ENCODE peak calls at places on chromosomes 5 and 9, in ten cellular contexts. One of them, this sample, is unnamed. For H3K36me3, the result is how much of the 10 kb centered on the place peaks cover.

GRCh38 chr5:112583166-112583565 is 154.5 kb upstream of the APC start:
- DNase-seq in astrocyte: no peak
- DNase-seq in cardiac muscle cell: no peak
- DNase-seq in CD8-positive, alpha-beta T cell: no peak
- DNase-seq in gastrocnemius medialis: no peak
- DNase-seq in endodermal cell: no peak
- DNase-seq in thyroid gland: no peak
- DNase-seq in colonic mucosa: no peak
- DNase-seq in body of pancreas: no peak
- DNase-seq in heart right ventricle: no peak
- DNase-seq in this sample: no peak

GRCh38 chr9:114522847-114523246 is 17.6 kb upstream of the WHRN start:
- DNase-seq in astrocyte: no peak
- DNase-seq in cardiac muscle cell: no peak
- DNase-seq in CD8-positive, alpha-beta T cell: no peak
- DNase-seq in gastrocnemius medialis: no peak
- DNase-seq in endodermal cell: peak
- DNase-seq in thyroid gland: no peak
- DNase-seq in colonic mucosa: no peak
- DNase-seq in body of pancreas: no peak
- DNase-seq in heart right ventricle: no peak
- DNase-seq in this sample: no peak

GRCh38 chr5:138469540-138470321 is 4.5 kb downstream of the EGR1 start:
- DNase-seq in astrocyte: peak
- DNase-seq in cardiac muscle cell: peak
- DNase-seq in CD8-positive, alpha-beta T cell: no peak
- DNase-seq in gastrocnemius medialis: no peak
- DNase-seq in endodermal cell: peak
- DNase-seq in thyroid gland: peak
- DNase-seq in colonic mucosa: no peak
- DNase-seq in body of pancreas: no peak
- DNase-seq in heart right ventricle: peak
- DNase-seq in this sample: no peak

GRCh38 chr9:21576331-21577189 is 94.4 kb upstream of the IFNE start:
- DNase-seq in astrocyte: peak
- DNase-seq in cardiac muscle cell: peak
- DNase-seq in CD8-positive, alpha-beta T cell: no peak
- DNase-seq in gastrocnemius medialis: no peak
- DNase-seq in endodermal cell: peak
- DNase-seq in thyroid gland: peak
- DNase-seq in colonic mucosa: no peak
- DNase-seq in body of pancreas: no peak
- DNase-seq in heart right ventricle: no peak
- DNase-seq in this sample: no peak

GRCh38 chr5:84131372-84131771 is 253.3 kb downstream of the EDIL3 start:
- DNase-seq in astrocyte: no peak
- DNase-seq in cardiac muscle cell: peak
- DNase-seq in CD8-positive, alpha-beta T cell: no peak
- DNase-seq in gastrocnemius medialis: no peak
- DNase-seq in endodermal cell: no peak
- DNase-seq in thyroid gland: no peak
- DNase-seq in colonic mucosa: no peak
- DNase-seq in body of pancreas: no peak
- DNase-seq in heart right ventricle: no peak
- DNase-seq in this sample: no peak

GRCh38 chr5:932151-932627 is 39.5 kb downstream of the TRIP13 start:
- DNase-seq in astrocyte: no peak
- DNase-seq in cardiac muscle cell: no peak
- DNase-seq in CD8-positive, alpha-beta T cell: no peak
- DNase-seq in gastrocnemius medialis: no peak
- DNase-seq in endodermal cell: no peak
- DNase-seq in thyroid gland: no peak
- DNase-seq in colonic mucosa: no peak
- DNase-seq in body of pancreas: no peak
- DNase-seq in heart right ventricle: no peak
- DNase-seq in this sample: no peak

GRCh38 chr5:172959824-172960799 is 888 bp downstream of the RPL26L1 start:
- DNase-seq in astrocyte: no peak
- DNase-seq in cardiac muscle cell: no peak
- DNase-seq in CD8-positive, alpha-beta T cell: no peak
- DNase-seq in gastrocnemius medialis: no peak
- DNase-seq in endodermal cell: no peak
- DNase-seq in thyroid gland: no peak
- DNase-seq in colonic mucosa: no peak
- DNase-seq in body of pancreas: no peak
- DNase-seq in heart right ventricle: no peak
- DNase-seq in this sample: no peak

GRCh38 chr9:73152445-73152844 is 780 bp downstream of the ANXA1 start:
- DNase-seq in astrocyte: peak
- DNase-seq in cardiac muscle cell: peak
- DNase-seq in CD8-positive, alpha-beta T cell: no peak
- DNase-seq in gastrocnemius medialis: no peak
- DNase-seq in endodermal cell: no peak
- DNase-seq in thyroid gland: no peak
- DNase-seq in colonic mucosa: no peak
- DNase-seq in body of pancreas: no peak
- DNase-seq in heart right ventricle: no peak
- DNase-seq in this sample: no peak

GRCh38 chr5:95781101-95781583 is 41.4 kb downstream of the GLRX start:
- DNase-seq in astrocyte: peak
- DNase-seq in cardiac muscle cell: peak
- DNase-seq in CD8-positive, alpha-beta T cell: peak
- DNase-seq in gastrocnemius medialis: peak
- DNase-seq in endodermal cell: peak
- DNase-seq in thyroid gland: peak
- DNase-seq in colonic mucosa: peak
- DNase-seq in body of pancreas: peak
- DNase-seq in heart right ventricle: peak
- DNase-seq in this sample: peak
- H3K4me3 ChIP-seq in astrocyte: no peak
- H3K4me3 ChIP-seq in cardiac muscle cell: no peak
- H3K4me3 ChIP-seq in CD8-positive, alpha-beta T cell: peak
- H3K4me3 ChIP-seq in gastrocnemius medialis: no peak
- H3K4me3 ChIP-seq in endodermal cell: no peak
- H3K4me3 ChIP-seq in thyroid gland: no peak
- H3K4me3 ChIP-seq in colonic mucosa: no peak
- H3K4me3 ChIP-seq in body of pancreas: no peak
- H3K4me3 ChIP-seq in heart right ventricle: no peak
- H3K4me3 ChIP-seq in this sample: no peak

GRCh38 chr9:34289159-34289558 is 39.9 kb downstream of the KIF24 start:
- DNase-seq in astrocyte: no peak
- DNase-seq in cardiac muscle cell: no peak
- DNase-seq in CD8-positive, alpha-beta T cell: no peak
- DNase-seq in gastrocnemius medialis: no peak
- DNase-seq in endodermal cell: no peak
- DNase-seq in thyroid gland: no peak
- DNase-seq in colonic mucosa: no peak
- DNase-seq in body of pancreas: no peak
- DNase-seq in heart right ventricle: no peak
- DNase-seq in this sample: no peak

GRCh38 chr9:34291019-34291418 is 38.0 kb downstream of the KIF24 start:
- DNase-seq in astrocyte: no peak
- DNase-seq in cardiac muscle cell: no peak
- DNase-seq in CD8-positive, alpha-beta T cell: no peak
- DNase-seq in gastrocnemius medialis: no peak
- DNase-seq in endodermal cell: no peak
- DNase-seq in thyroid gland: no peak
- DNase-seq in colonic mucosa: no peak
- DNase-seq in body of pancreas: no peak
- DNase-seq in heart right ventricle: no peak
- DNase-seq in this sample: no peak

GRCh38 chr9:34292552-34292951 is 36.5 kb downstream of the KIF24 start:
- DNase-seq in astrocyte: no peak
- DNase-seq in cardiac muscle cell: no peak
- DNase-seq in CD8-positive, alpha-beta T cell: no peak
- DNase-seq in gastrocnemius medialis: no peak
- DNase-seq in endodermal cell: no peak
- DNase-seq in thyroid gland: no peak
- DNase-seq in colonic mucosa: no peak
- DNase-seq in body of pancreas: no peak
- DNase-seq in heart right ventricle: no peak
- DNase-seq in this sample: no peak

GRCh38 chr9:34291423-34291822 is 37.6 kb downstream of the KIF24 start:
- DNase-seq in astrocyte: no peak
- DNase-seq in cardiac muscle cell: no peak
- DNase-seq in CD8-positive, alpha-beta T cell: no peak
- DNase-seq in gastrocnemius medialis: no peak
- DNase-seq in endodermal cell: no peak
- DNase-seq in thyroid gland: no peak
- DNase-seq in colonic mucosa: no peak
- DNase-seq in body of pancreas: no peak
- DNase-seq in heart right ventricle: no peak
- DNase-seq in this sample: no peak
- H3K36me3 ChIP-seq in astrocyte: under half
- H3K36me3 ChIP-seq in cardiac muscle cell: under half
- H3K36me3 ChIP-seq in CD8-positive, alpha-beta T cell: under half
- H3K36me3 ChIP-seq in gastrocnemius medialis: under half
- H3K36me3 ChIP-seq in endodermal cell: under half
- H3K36me3 ChIP-seq in thyroid gland: under half
- H3K36me3 ChIP-seq in colonic mucosa: under half
- H3K36me3 ChIP-seq in body of pancreas: under half
- H3K36me3 ChIP-seq in heart right ventricle: under half
- H3K36me3 ChIP-seq in this sample: under half

GRCh38 chr5:10424124-10424731 is 17.5 kb upstream of the ROPN1L start:
- DNase-seq in astrocyte: peak
- DNase-seq in cardiac muscle cell: peak
- DNase-seq in CD8-positive, alpha-beta T cell: no peak
- DNase-seq in gastrocnemius medialis: no peak
- DNase-seq in endodermal cell: peak
- DNase-seq in thyroid gland: peak
- DNase-seq in colonic mucosa: no peak
- DNase-seq in body of pancreas: peak
- DNase-seq in heart right ventricle: no peak
- DNase-seq in this sample: no peak
- TF ChIP-seq CTCF in astrocyte: peak
- TF ChIP-seq CTCF in cardiac muscle cell: peak
- TF ChIP-seq CTCF in CD8-positive, alpha-beta T cell: peak
- TF ChIP-seq CTCF in gastrocnemius medialis: no peak
- TF ChIP-seq CTCF in endodermal cell: peak
- TF ChIP-seq CTCF in thyroid gland: peak
- TF ChIP-seq CTCF in colonic mucosa: no peak
- TF ChIP-seq CTCF in body of pancreas: peak
- TF ChIP-seq CTCF in heart right ventricle: no peak
- TF ChIP-seq CTCF in this sample: peak

DNA sequence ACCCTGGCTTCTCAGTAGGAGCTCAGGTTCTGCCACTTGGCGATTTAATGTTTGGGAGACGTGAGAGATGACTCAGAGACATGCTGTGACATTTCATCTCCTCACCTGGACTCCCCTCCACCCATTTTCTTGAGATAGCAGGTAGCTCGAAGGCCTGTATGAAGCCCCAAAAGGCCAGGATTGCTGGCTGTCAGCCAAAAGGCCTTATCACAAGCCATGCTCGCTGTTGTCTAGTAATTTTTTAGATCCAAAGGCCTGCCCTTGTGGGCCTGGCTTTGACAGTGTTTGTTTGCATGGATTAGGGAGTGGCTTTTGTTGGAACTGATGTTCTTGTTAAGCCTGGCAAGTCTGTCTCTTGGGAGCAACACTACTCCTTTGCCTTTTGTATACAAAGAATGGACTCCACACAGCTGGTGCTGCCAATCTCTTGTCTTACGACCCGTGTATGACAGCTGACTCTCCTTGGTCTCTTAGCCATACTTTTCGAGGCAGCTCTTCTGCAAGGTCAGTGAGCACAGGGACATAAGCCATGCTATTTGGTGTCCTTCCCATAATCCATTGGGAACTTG is 22.7 kb downstream of the CAVIN4 start:
- DNase-seq in astrocyte: no peak
- DNase-seq in cardiac muscle cell: no peak
- DNase-seq in CD8-positive, alpha-beta T cell: no peak
- DNase-seq in gastrocnemius medialis: no peak
- DNase-seq in endodermal cell: peak
- DNase-seq in thyroid gland: no peak
- DNase-seq in colonic mucosa: no peak
- DNase-seq in body of pancreas: no peak
- DNase-seq in heart right ventricle: no peak
- DNase-seq in this sample: no peak
- H3K4me3 ChIP-seq in astrocyte: no peak
- H3K4me3 ChIP-seq in cardiac muscle cell: no peak
- H3K4me3 ChIP-seq in CD8-positive, alpha-beta T cell: no peak
- H3K4me3 ChIP-seq in gastrocnemius medialis: no peak
- H3K4me3 ChIP-seq in endodermal cell: no peak
- H3K4me3 ChIP-seq in thyroid gland: no peak
- H3K4me3 ChIP-seq in colonic mucosa: no peak
- H3K4me3 ChIP-seq in body of pancreas: no peak
- H3K4me3 ChIP-seq in heart right ventricle: no peak
- H3K4me3 ChIP-seq in this sample: no peak

GRCh38 chr5:55289808-55290207 is 17.7 kb downstream of the DHX29 start:
- DNase-seq in astrocyte: no peak
- DNase-seq in cardiac muscle cell: no peak
- DNase-seq in CD8-positive, alpha-beta T cell: no peak
- DNase-seq in gastrocnemius medialis: no peak
- DNase-seq in endodermal cell: no peak
- DNase-seq in thyroid gland: no peak
- DNase-seq in colonic mucosa: no peak
- DNase-seq in body of pancreas: no peak
- DNase-seq in heart right ventricle: no peak
- DNase-seq in this sample: no peak
- H3K36me3 ChIP-seq in astrocyte: half or more
- H3K36me3 ChIP-seq in cardiac muscle cell: half or more
- H3K36me3 ChIP-seq in CD8-positive, alpha-beta T cell: under half
- H3K36me3 ChIP-seq in gastrocnemius medialis: half or more
- H3K36me3 ChIP-seq in endodermal cell: half or more
- H3K36me3 ChIP-seq in thyroid gland: half or more
- H3K36me3 ChIP-seq in colonic mucosa: under half
- H3K36me3 ChIP-seq in body of pancreas: under half
- H3K36me3 ChIP-seq in heart right ventricle: half or more
- H3K36me3 ChIP-seq in this sample: under half

This sample was measured in GM06990.